ENCODE peak calls at places on chromosomes 3 and 15, in seven cellular contexts. C, M, F, I, G, X and T are unnamed samples.

GRCh38 chr15:42133892-42134502 is 22.4 kb downstream of the PLA2G4F start:
- DNase-seq in X (peak; percentile 56), C (peak; percentile 89), F (no peak), M (peak; percentile 82), I (peak; percentile 46), G (peak; percentile 64), T (peak; percentile 17)

GRCh38 chr3:61595826-61596225 is 34.5 kb downstream of the PTPRG start:
- DNase-seq in C (no peak), M (no peak), X (no peak), G (no peak), F (no peak), I (no peak), T (no peak)

GRCh38 chr3:8868996-8869395 is 94.3 kb downstream of the RAD18 start:
- DNase-seq in C (no peak), F (no peak), G (no peak), I (no peak), X (no peak), M (no peak), T (no peak)

GRCh38 chr3:126197854-126198584 is 17.6 kb upstream of the ALDH1L1 start:
- DNase-seq in G (peak; percentile 67), C (peak; percentile 77), I (peak; percentile 69), M (peak; percentile 86), F (no peak), X (no peak), T (peak; percentile 60)

GRCh38 chr3:146469206-146470017 is at the start of gene PLSCR2:
- DNase-seq in F (no peak), I (no peak), C (peak; percentile 83), M (peak; percentile 61), X (no peak), G (peak; percentile 53), T (no peak)

GRCh38 chr15:29123171-29123570 is 146.5 kb downstream of the NSMCE3 start:
- DNase-seq in G (no peak), X (no peak), I (no peak), M (no peak), C (no peak), F (no peak), T (no peak)

GRCh38 chr3:42702066-42702951 is at the start of gene HHATL:
- DNase-seq in I (no peak), F (no peak), X (no peak), G (no peak), M (no peak), C (peak; percentile 31), T (no peak)

GRCh38 chr15:52217186-52217585 is 26.0 kb upstream of the GNB5 start:
- DNase-seq in I (no peak), G (peak; percentile 39), X (peak; percentile 27), C (peak; percentile 64), F (no peak), M (peak; percentile 48), T (no peak)

GRCh38 chr15:99071091-99071680 is 33.7 kb upstream of the SYNM start:
- DNase-seq in F (no peak), M (no peak), X (no peak), C (no peak), G (no peak), I (no peak), T (no peak)

GRCh38 chr3:72169561-72170472 is 384.9 kb upstream of the PROK2 start:
- DNase-seq in F (no peak), C (no peak), I (no peak), M (no peak), X (no peak), G (no peak), T (no peak)

GRCh38 chr3:83941990-83942710 is 1016.6 kb upstream of the CADM2 start:
- DNase-seq in C (no peak), G (no peak), I (no peak), M (no peak), X (no peak), F (no peak), T (no peak)

GRCh38 chr15:27249046-27249722 is 278.2 kb downstream of the GABRG3 start:
- DNase-seq in X (no peak), F (no peak), I (no peak), C (no peak), G (no peak), M (no peak), T (no peak)

GRCh38 chr15:56919708-56920637 is 1.5 kb downstream of the TCF12 start:
- DNase-seq in X (no peak), G (peak; percentile 44), C (peak; percentile 61), I (peak; percentile 61), M (peak; percentile 79), F (no peak), T (peak; percentile 35)

GRCh38 chr3:111619833-111620232 is 24.7 kb upstream of the ZBED2 start:
- DNase-seq in F (no peak), C (no peak), M (peak; percentile 87), I (no peak), G (peak; percentile 19), X (no peak), T (peak; percentile 21)

GRCh38 chr15:73628976-73629854 is 4.0 kb downstream of the NPTN start:
- DNase-seq in F (no peak), C (no peak), G (peak; percentile 17), X (no peak), M (no peak), I (peak; percentile 22), T (no peak)

GRCh38 chr3:19934098-19934566 is at the start of gene EFHB:
- DNase-seq in X (peak; percentile 27), G (peak; percentile 87), I (peak; percentile 70), C (peak; percentile 92), F (peak; percentile 50), M (peak; percentile 96), T (peak; percentile 10)

GRCh38 chr15:52783929-52784798 is 6.0 kb downstream of the ONECUT1 start:
- DNase-seq in G (no peak), I (no peak), F (peak; percentile 65), X (no peak), C (peak; percentile 80), M (peak; percentile 79), T (no peak)

GRCh38 chr3:172103724-172104123 is 64.3 kb downstream of the FNDC3B start:
- DNase-seq in M (no peak), F (no peak), I (peak; percentile 69), X (no peak), G (peak; percentile 82), C (no peak), T (peak; percentile 71)

GRCh38 chr3:35638640-35639250 is 580 bp upstream of the ARPP21 start:
- DNase-seq in G (no peak), I (no peak), C (no peak), X (no peak), M (no peak), F (no peak), T (no peak)

GRCh38 chr3:35639251-35640185 is at the start of gene ARPP21:
- DNase-seq in M (peak; percentile 37), C (peak; percentile 57), I (peak; percentile 2), G (peak; percentile 16), X (no peak), F (peak; percentile 49), T (no peak)

GRCh38 chr3:35641920-35642532 is 2.7 kb downstream of the ARPP21 start:
- DNase-seq in M (no peak), I (no peak), X (no peak), F (no peak), G (no peak), C (no peak), T (no peak)

GRCh38 chr3:35640736-35641135 is 1.4 kb downstream of the ARPP21 start:
- DNase-seq in C (no peak), I (no peak), G (no peak), X (no peak), F (no peak), M (no peak), T (no peak)

GRCh38 chr3:35640186-35640584 is 860 bp downstream of the ARPP21 start:
- DNase-seq in X (no peak), G (no peak), I (no peak), F (no peak), M (no peak), C (no peak), T (no peak)
- H2AK5ac ChIP-seq in X (no peak overlapping the region), G (no peak overlapping the region), I (no peak overlapping the region), F (no peak overlapping the region), M (no peak overlapping the region), C (no peak overlapping the region), T (no peak overlapping the region)

DNA sequence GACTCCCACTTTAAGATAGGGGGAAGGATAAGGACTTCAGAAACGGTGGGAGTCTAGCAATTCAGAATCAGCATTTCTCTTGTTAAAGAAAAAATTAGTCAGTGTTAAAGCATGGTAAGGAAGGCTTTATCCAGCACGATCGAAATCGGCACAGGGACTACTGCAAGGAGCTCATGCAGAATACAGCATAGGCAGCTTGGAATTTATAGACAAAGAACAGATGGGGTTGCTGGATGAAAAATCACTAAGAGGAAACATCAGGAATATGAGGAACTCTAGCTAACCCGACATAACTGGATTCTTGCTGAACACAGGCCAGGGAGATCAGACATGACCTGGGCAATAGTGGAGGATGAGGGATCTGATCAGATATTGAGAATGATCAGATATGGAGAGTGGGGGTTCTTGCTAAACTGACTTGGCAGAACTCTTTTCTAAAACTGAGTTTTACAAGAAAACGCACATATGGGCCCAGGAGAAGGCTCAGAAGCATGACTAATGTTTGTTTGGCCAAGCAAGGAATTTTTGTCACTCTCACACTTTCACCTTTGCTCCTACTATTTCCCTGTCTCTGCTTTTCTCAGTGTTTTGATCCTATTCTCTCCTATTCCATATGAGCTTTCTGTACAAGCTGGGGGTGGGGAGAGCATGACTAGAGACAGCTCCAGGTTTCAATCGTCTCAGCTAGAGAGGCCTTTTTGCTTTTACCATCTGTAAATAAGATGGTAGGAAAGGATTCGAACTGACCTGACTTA is 3.9 kb upstream of the PLCH1 start:
- DNase-seq in I (no peak), F (no peak), X (no peak), M (no peak), C (no peak), G (peak; percentile 51), T (no peak)
- H2AK5ac ChIP-seq in I (peak overlapping the region; percentile 42), F (no peak overlapping the region), X (peak overlapping the region; percentile 55), M (no peak overlapping the region), C (no peak overlapping the region), G (no peak overlapping the region), T (no peak overlapping the region)

DNA sequence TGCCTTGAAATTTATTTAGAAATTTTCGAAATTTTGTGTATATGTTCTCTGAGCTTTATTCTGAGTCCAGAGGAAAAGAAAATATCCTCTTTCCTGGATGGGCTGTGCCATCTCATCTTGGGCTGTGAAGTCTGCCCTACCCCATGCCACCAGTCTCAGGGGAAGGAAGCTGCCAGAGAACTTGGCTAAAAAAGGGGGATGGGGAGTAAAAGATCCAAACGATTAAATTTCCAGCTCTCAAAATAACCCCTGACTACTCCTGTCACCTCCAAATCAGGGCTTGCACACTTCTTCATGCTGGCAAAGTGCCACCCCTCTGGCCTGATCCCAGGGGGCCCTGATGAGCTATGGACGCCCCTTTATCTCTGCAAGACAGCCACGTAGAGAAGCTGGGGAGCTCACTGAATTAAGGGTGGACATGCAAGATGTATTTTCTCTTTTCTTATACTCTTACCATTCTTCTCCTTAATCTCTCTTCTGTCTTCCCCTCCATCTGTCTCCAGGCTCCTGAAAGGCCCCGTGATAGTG is 1.2 kb upstream of the MLF1 start:
- DNase-seq in C (no peak), F (no peak), I (no peak), X (no peak), M (no peak), G (no peak), T (no peak)
- H2AK5ac ChIP-seq in C (no peak overlapping the region), F (no peak overlapping the region), I (no peak overlapping the region), X (no peak overlapping the region), M (no peak overlapping the region), G (no peak overlapping the region), T (no peak overlapping the region)

DNA sequence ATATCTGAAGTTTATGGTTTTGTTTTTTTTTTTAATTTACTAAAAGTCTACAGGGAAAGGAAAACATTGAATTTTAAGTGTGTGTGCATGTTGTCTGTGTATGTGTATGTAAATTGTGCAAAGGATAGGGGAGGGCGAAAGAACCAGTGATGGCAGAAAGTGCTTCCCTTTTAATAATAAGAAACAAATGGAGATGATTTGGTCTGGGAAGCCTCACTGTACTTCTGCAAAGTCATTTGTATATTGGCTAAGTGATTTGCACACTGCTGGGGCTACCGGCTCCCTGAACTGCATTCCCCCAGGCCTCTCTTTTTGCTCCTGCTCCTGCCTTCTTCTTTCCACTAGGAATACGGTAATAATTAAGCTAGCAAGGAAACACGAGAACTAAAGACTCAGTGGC is 101.2 kb downstream of the CD47 start:
- DNase-seq in C (no peak), M (no peak), I (no peak), F (no peak), G (no peak), X (no peak), T (no peak)
- H2AK5ac ChIP-seq in C (no peak overlapping the region), M (no peak overlapping the region), I (no peak overlapping the region), F (no peak overlapping the region), G (no peak overlapping the region), X (no peak overlapping the region), T (no peak overlapping the region)